ENCODE peak calls at places on chromosome 2, in eight cellular contexts. P is lower leg skin, E is tibial nerve, U is breast epithelium, D is HepG2, I is GM12878, R is spleen, K is HCT116. N is an unnamed sample.

GRCh38 chr2:64140665-64141064 is 3.6 kb downstream of the PELI1 start:
- DNase-seq in K (no peak), D (no peak), E (no peak), P (no peak), R (no peak), I (no peak), U (no peak), N (no peak)

GRCh38 chr2:42256502-42256901 is 87.3 kb downstream of the EML4 start:
- DNase-seq in I (peak; percentile 27), K (no peak), E (no peak), U (no peak), P (no peak), R (no peak), D (no peak), N (peak; percentile 16)

GRCh38 chr2:136056077-136056688 is 61.8 kb downstream of the CXCR4 start:
- DNase-seq in I (peak; percentile 67), D (no peak), U (no peak), P (no peak), R (no peak), K (no peak), E (no peak), N (no peak)

GRCh38 chr2:120526047-120526562 is 180.2 kb downstream of the INHBB start:
- DNase-seq in P (no peak), K (no peak), D (no peak), E (no peak), R (peak; percentile 62), I (no peak), U (no peak), N (no peak)

GRCh38 chr2:237432484-237433092 is 18.6 kb upstream of the COL6A3 start:
- DNase-seq in U (no peak), I (no peak), E (no peak), R (peak; percentile 86), D (no peak), K (peak; percentile 15), P (no peak), N (no peak)

GRCh38 chr2:163466583-163466982 is 269.2 kb downstream of the FIGN start:
- DNase-seq in R (no peak), K (no peak), E (no peak), I (no peak), D (no peak), U (no peak), P (no peak), N (no peak)

GRCh38 chr2:40144022-40144421 is 307.9 kb downstream of the SLC8A1 start:
- DNase-seq in K (no peak), D (no peak), E (no peak), I (no peak), P (no peak), R (no peak), U (no peak), N (no peak)

GRCh38 chr2:70454936-70455544 is 98.6 kb downstream of the TGFA start:
- DNase-seq in I (no peak), R (no peak), P (no peak), K (no peak), E (no peak), D (no peak), U (no peak), N (no peak)

GRCh38 chr2:82234283-82234682 is 1929.7 kb upstream of the LRRTM1 start:
- DNase-seq in D (no peak), U (no peak), K (no peak), E (no peak), R (no peak), I (no peak), P (no peak), N (no peak)

GRCh38 chr2:164937864-164938401 is 17.4 kb downstream of the SLC38A11 start:
- DNase-seq in E (no peak), U (no peak), P (no peak), D (peak; percentile 85), K (no peak), I (no peak), R (no peak), N (no peak)

GRCh38 chr2:11466307-11467125 is 555 bp upstream of the E2F6 start:
- DNase-seq in P (peak; percentile 86), E (no peak), D (no peak), R (no peak), I (no peak), U (no peak), K (no peak), N (no peak)
- TF ChIP-seq POLR2A in P (no peak), E (no peak), D (no peak), R (no peak), I (no peak), U (no peak), K (no peak), N (no peak)

DNA sequence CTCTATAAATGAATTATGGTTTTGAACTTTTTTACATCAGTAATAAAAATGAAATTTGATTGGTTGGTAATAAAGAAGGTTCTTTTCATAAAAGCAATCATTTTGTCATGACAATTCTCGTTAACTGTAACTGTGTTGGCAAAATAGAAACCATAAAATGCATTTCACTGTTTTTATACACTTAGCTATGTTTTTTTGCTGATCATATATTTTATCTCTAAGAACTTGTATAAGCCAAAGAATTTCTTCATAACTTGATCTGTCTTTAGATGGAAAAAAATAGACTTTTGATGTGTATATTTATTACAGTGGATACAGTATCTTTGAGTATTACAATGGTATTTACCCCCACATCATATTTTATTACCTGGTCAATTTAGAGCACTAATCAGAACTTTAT is 9.7 kb downstream of the MTX2 start:
- DNase-seq in P (no peak), D (no peak), U (no peak), E (no peak), K (no peak), I (no peak), R (no peak), N (no peak)
- TF ChIP-seq POLR2A in P (no peak), D (no peak), U (no peak), E (no peak), K (no peak), I (no peak), R (no peak), N (no peak)

DNA sequence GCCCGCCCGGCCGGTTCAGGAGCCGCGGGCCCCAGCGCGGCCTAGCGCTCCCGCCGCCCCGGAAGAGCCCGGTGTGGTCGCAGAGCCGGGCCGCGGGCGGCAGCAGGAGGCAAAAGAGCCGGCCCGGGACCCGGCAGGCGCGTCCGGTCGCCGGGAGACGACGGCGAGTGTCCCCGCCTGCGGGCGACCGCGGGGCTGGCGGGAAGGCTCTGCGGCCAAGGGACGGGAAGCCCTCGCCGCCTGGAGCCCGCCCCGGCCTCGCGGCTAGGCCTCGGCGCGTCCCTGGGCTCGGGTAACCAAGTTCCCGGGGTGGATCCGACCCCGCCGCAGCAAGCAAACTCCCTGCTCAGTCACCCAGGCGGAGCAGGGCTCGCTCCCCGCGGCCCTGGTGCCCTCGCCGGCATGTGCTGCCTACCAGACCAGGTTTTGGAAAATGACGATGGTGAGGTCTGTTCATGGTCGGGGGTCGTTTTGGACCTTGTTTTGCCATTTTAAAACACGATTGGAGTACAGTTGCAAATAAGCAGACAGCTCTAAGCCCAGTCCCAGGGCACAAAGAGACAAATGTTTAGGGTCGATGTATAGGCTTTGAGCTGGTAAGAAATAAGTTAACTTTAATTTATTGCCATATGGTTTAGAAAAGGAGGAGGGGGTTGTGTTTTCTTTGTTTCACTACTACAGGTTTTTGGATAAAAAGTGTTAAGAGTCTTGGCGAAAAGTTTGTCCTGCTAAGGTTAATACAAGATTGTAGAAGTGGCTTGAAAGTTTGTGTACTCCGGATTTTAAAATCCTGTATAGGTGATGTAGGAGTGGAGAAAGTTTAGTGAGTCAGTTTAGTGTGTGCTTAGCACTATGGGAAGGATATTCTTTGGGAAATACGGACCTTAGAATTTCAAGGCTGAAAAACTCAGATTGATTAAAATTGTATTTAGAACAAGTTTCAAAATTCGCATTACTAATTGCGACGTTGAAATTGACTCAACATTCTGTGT is 1.1 kb downstream of the KCMF1 start:
- DNase-seq in R (peak; percentile 95), P (peak; percentile 91), I (no peak), U (peak; percentile 61), E (no peak), K (no peak), D (no peak), N (peak; percentile 45)
- TF ChIP-seq POLR2A in R (no peak), P (no peak), I (peak; percentile 41), U (no peak), E (no peak), K (no peak), D (no peak), N (no peak)

GRCh38 chr2:13522917-13523821 is 806.4 kb downstream of the TRIB2 start:
- DNase-seq in P (no peak), D (no peak), E (no peak), I (peak; percentile 88), K (no peak), U (no peak), R (no peak), N (no peak)

GRCh38 chr2:13524492-13524891 is 807.8 kb downstream of the TRIB2 start:
- DNase-seq in E (no peak), D (no peak), P (no peak), I (no peak), K (no peak), U (no peak), R (no peak), N (no peak)

DNA sequence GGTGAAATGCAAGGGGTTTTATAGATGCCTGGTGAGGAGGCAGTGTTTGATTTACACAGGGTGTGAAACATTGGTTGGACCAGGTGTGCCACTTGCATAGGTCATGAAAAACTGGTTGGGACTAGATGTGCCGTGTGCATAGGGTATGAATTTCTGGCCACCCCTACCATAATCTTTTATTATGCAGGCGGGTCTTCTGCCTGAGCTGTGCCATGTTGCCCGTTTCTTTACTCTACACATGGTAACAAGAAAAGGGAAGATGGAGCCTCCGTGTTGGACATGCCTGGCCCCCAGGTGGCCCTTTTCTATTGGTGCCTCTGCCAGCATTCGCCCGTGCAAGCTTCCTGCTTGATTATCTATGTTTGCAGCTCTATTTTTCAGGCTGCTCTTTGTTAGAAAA is 805.4 kb downstream of the TRIB2 start:
- DNase-seq in I (no peak), D (no peak), U (no peak), R (no peak), E (no peak), P (no peak), K (no peak), N (no peak)
- TF ChIP-seq POLR2A in I (no peak), D (no peak), U (no peak), R (no peak), E (no peak), P (no peak), K (no peak), N (peak; percentile 17)

GRCh38 chr2:233853883-233854240 is 473 bp downstream of the HJURP start:
- DNase-seq in I (no peak), K (no peak), R (no peak), U (no peak), D (no peak), E (no peak), P (peak; percentile 80), N (no peak)

GRCh38 chr2:233855345-233855744 is 1.0 kb upstream of the HJURP start:
- DNase-seq in U (no peak), E (no peak), P (no peak), K (no peak), I (no peak), R (no peak), D (no peak), N (no peak)

GRCh38 chr2:233853353-233853752 is 982 bp downstream of the HJURP start:
- DNase-seq in I (no peak), K (no peak), R (no peak), D (no peak), U (no peak), P (peak; percentile 45), E (no peak), N (no peak)

GRCh38 chr2:233856184-233856583 is 1.8 kb upstream of the HJURP start:
- DNase-seq in I (no peak), U (no peak), D (no peak), E (no peak), R (no peak), K (no peak), P (no peak), N (no peak)

GRCh38 chr2:233854241-233854981 is at the start of gene HJURP:
- DNase-seq in P (peak; percentile 98), U (peak; percentile 91), R (peak; percentile 95), D (peak; percentile 97), I (peak; percentile 90), E (peak; percentile 83), K (peak; percentile 91), N (peak; percentile 97)
- TF ChIP-seq POLR2A in P (no peak), U (no peak), R (no peak), D (peak; percentile 83), I (peak; percentile 96), E (peak; percentile 49), K (peak; percentile 73), N (peak; percentile 63)